ENCODE peak calls at places on chromosomes 4 and X, in seven cellular contexts. P, H, W, N, Y, U and F are unnamed samples.

GRCh38 chr4:159787901-159788300 is 685.0 kb downstream of the RAPGEF2 start:
- DNase-seq in P (no peak), H (no peak), W (no peak), N (no peak), Y (peak), U (no peak), F (no peak)

GRCh38 chr4:125316391-125316780 is 1.6 kb downstream of the FAT4 start:
- DNase-seq in P (peak), H (peak), W (peak), N (peak), Y (no peak), U (no peak), F (no peak)

GRCh38 chr4:40003986-40004385 is 26.3 kb upstream of the PDS5A start:
- DNase-seq in P (peak), H (no peak), W (peak), N (no peak), Y (peak), U (no peak), F (peak)

GRCh38 chr4:40998680-40999358 is 215.5 kb downstream of the APBB2 start:
- DNase-seq in P (peak), H (peak), W (peak), N (no peak), Y (peak), U (no peak), F (no peak)

GRCh38 chr4:95830647-95831046 is 9.2 kb upstream of the PDHA2 start:
- DNase-seq in P (no peak), H (no peak), W (peak), N (no peak), Y (no peak), U (no peak), F (no peak)

GRCh38 chr4:105520819-105521790 is 31.3 kb upstream of the ARHGEF38 start:
- DNase-seq in P (peak), H (peak), W (peak), N (peak), Y (peak), U (no peak), F (peak)

GRCh38 chr4:76589872-76590846 is 155.1 kb downstream of the SHROOM3 start:
- DNase-seq in P (peak), H (peak), W (no peak), N (peak), Y (peak), U (no peak), F (peak)

GRCh38 chr4:89661490-89661889 is 175.5 kb downstream of the SNCA start:
- DNase-seq in P (peak), H (no peak), W (no peak), N (no peak), Y (peak), U (no peak), F (no peak)

GRCh38 chr4:44985152-44985551 is 258.8 kb upstream of the GNPDA2 start:
- DNase-seq in P (no peak), H (no peak), W (no peak), N (no peak), Y (no peak), U (no peak), F (no peak)

GRCh38 chr4:112287258-112287873 is 1.7 kb upstream of the TIFA start:
- DNase-seq in P (no peak), H (peak), W (no peak), N (no peak), Y (no peak), U (no peak), F (no peak)

GRCh38 chr4:76235915-76236314 is 15.6 kb upstream of the FAM47E start:
- DNase-seq in P (no peak), H (peak), W (no peak), N (peak), Y (no peak), U (no peak), F (no peak)

GRCh38 chrX:39477438-39478120 is 620.2 kb downstream of the BCOR start:
- DNase-seq in P (no peak), H (peak), W (peak), N (peak), Y (peak), U (no peak), F (no peak)

GRCh38 chr4:168560184-168560834 is 63.5 kb downstream of the PALLD start:
- DNase-seq in P (peak), H (no peak), W (no peak), N (peak), Y (peak), U (no peak), F (peak)

GRCh38 chr4:26055855-26056254 is 141.8 kb downstream of the SMIM20 start:
- DNase-seq in P (no peak), H (no peak), W (peak), N (no peak), Y (no peak), U (no peak), F (no peak)

GRCh38 chrX:135345328-135345645 is 36.0 kb downstream of the ETDC start:
- DNase-seq in P (peak), H (peak), W (no peak), N (peak), Y (peak), U (peak), F (no peak)

GRCh38 chrX:1391707-1392375 is at the start of gene SLC25A6:
- DNase-seq in P (peak), H (peak), W (peak), N (peak), Y (peak), U (peak), F (peak)

GRCh38 chr4:121189811-121190210 is 25.7 kb upstream of the TNIP3 start:
- DNase-seq in P (peak), H (peak), W (peak), N (no peak), Y (no peak), U (no peak), F (no peak)

GRCh38 chrX:41981481-41982013 is 58.2 kb upstream of the CASK start:
- DNase-seq in P (no peak), H (no peak), W (no peak), N (no peak), Y (peak), U (no peak), F (no peak)

GRCh38 chrX:63765692-63766091 is 19.3 kb downstream of the ARHGEF9 start:
- DNase-seq in P (no peak), H (no peak), W (no peak), N (no peak), Y (no peak), U (no peak), F (no peak)

GRCh38 chrX:64151911-64152310 is 53.6 kb downstream of the AMER1 start:
- DNase-seq in P (no peak), H (no peak), W (no peak), N (no peak), Y (no peak), U (no peak), F (no peak)

GRCh38 chr4:94488667-94489066 is 36.9 kb downstream of the PDLIM5 start:
- DNase-seq in P (peak), H (no peak), W (no peak), N (no peak), Y (peak), U (no peak), F (peak)

GRCh38 chrX:72309297-72310071 is 3.8 kb upstream of the CITED1 start:
- DNase-seq in P (no peak), H (no peak), W (no peak), N (no peak), Y (peak), U (no peak), F (no peak)

GRCh38 chrX:20177093-20177492 is 35.5 kb upstream of the EIF1AX start:
- DNase-seq in P (no peak), H (no peak), W (no peak), N (no peak), Y (no peak), U (no peak), F (no peak)

GRCh38 chr4:23902203-23902602 is 12.4 kb upstream of the PPARGC1A start:
- DNase-seq in P (no peak), H (no peak), W (peak), N (no peak), Y (no peak), U (no peak), F (no peak)

GRCh38 chr4:23260510-23260909 is 567.8 kb downstream of the GBA3 start:
- DNase-seq in P (no peak), H (no peak), W (no peak), N (no peak), Y (no peak), U (no peak), F (no peak)

GRCh38 chr4:142840516-142841123 is 5.5 kb downstream of the INPP4B start:
- DNase-seq in P (peak), H (no peak), W (peak), N (no peak), Y (peak), U (no peak), F (no peak)

GRCh38 chr4:88318751-88319350 is 34.5 kb upstream of the PPM1K start:
- DNase-seq in P (no peak), H (no peak), W (no peak), N (no peak), Y (peak), U (no peak), F (no peak)

GRCh38 chr4:83112678-83113428 is 1.7 kb downstream of the PLAC8 start:
- DNase-seq in P (peak), H (peak), W (peak), N (no peak), Y (peak), U (no peak), F (no peak)

GRCh38 chr4:113901994-113902787 is 77.3 kb downstream of the ARSJ start:
- DNase-seq in P (no peak), H (peak), W (no peak), N (peak), Y (no peak), U (no peak), F (no peak)
- TF ChIP-seq CTCF in P (no peak), H (peak), W (no peak), N (peak), Y (no peak), U (no peak), F (no peak)

DNA sequence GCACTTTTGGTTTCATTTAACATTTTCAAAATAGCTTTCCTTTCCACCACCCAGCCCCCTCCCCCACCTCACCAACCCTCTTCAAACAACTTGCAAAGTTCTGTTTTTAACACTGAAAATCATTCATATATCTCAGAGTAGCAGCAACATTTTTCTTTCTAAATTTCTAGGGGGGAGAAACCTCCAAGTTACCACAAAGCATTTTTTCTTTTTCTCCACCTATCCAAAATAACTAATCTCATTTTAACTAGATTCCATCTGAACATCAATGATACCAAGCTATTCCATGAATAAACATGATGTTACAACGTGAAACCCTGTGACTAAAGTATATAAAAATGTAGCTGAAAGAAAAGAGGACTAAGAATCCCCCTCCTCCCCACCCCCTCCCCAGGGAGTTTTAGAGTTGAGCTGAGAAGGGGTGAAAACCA is 5.3 kb downstream of the LDB2 start:
- DNase-seq in P (peak), H (no peak), W (no peak), N (no peak), Y (peak), U (no peak), F (no peak)
- H3K4me3 ChIP-seq in P (peak), H (no peak), W (no peak), N (no peak), Y (no peak), U (peak), F (peak)

GRCh38 chr4:19002170-19002569 is 980.6 kb upstream of the LCORL start:
- DNase-seq in P (no peak), H (no peak), W (peak), N (no peak), Y (no peak), U (no peak), F (no peak)
- TF ChIP-seq CTCF in P (no peak), H (no peak), W (no peak), N (no peak), Y (no peak), U (no peak), F (no peak)

DNA sequence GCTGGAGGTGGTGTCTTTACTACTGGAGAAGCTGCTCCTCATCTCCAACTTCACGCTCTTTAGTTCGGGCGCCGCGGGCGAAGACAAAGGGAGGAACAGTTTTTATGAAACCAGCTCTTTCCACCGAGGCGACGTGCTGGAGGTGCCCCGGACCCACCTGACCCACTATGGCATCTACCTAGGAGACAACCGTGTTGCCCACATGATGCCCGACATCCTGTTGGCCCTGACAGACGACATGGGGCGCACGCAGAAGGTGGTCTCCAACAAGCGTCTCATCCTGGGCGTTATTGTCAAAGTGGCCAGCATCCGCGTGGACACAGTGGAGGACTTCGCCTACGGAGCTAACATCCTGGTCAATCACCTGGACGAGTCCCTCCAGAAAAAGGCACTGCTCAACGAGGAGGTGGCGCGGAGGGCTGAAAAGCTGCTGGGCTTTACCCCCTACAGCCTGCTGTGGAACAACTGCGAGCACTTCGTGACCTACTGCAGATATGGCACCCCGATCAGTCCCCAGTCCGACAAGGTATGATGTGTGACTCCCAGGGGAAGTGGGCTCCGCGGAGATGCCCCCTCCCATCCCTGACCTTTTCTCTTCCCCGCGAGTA is 645 bp downstream of the LRAT start:
- DNase-seq in P (no peak), H (no peak), W (no peak), N (no peak), Y (no peak), U (no peak), F (no peak)
- H3K4me3 ChIP-seq in P (no peak), H (no peak), W (no peak), N (peak), Y (no peak), U (peak), F (no peak)

GRCh38 chr4:144954224-144954623 is 143.8 kb downstream of the ANAPC10 start:
- DNase-seq in P (no peak), H (no peak), W (no peak), N (no peak), Y (no peak), U (no peak), F (no peak)

DNA sequence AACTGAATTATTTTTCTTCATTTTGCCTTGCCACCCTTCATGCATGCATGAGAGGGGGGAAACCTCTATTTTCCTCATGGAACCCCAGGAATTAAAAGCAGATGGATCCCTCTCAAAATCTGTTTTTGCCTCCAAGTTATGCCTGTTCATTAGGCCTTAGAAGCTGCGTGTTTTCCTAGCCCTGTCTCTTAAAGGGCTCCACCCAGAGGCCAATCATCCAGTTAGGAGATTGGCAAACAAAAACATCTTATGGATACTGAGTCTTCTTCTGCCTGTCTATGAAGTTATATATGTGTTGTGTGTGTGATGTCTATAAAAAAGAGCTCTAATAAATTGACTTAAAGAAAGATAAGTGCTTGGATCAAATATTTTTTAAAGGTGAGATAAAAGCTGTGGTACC is 142.9 kb downstream of the ANAPC10 start:
- DNase-seq in P (no peak), H (no peak), W (no peak), N (no peak), Y (no peak), U (no peak), F (no peak)
- TF ChIP-seq CTCF in P (peak), H (no peak), W (no peak), N (no peak), Y (no peak), U (no peak), F (no peak)

GRCh38 chr4:183718876-183719275 is 59.8 kb downstream of the TRAPPC11 start:
- DNase-seq in P (no peak), H (no peak), W (no peak), N (no peak), Y (no peak), U (no peak), F (no peak)

GRCh38 chr4:183723561-183724228 is 64.6 kb downstream of the TRAPPC11 start:
- DNase-seq in P (no peak), H (no peak), W (no peak), N (no peak), Y (no peak), U (no peak), F (no peak)

GRCh38 chr4:183721207-183722081 is 62.4 kb downstream of the TRAPPC11 start:
- DNase-seq in P (peak), H (peak), W (peak), N (peak), Y (peak), U (no peak), F (peak)

GRCh38 chr4:183727482-183727881 is 68.4 kb downstream of the TRAPPC11 start:
- DNase-seq in P (no peak), H (no peak), W (no peak), N (no peak), Y (no peak), U (no peak), F (no peak)

GRCh38 chr4:183722738-183723560 is 63.9 kb downstream of the TRAPPC11 start:
- DNase-seq in P (peak), H (peak), W (peak), N (peak), Y (peak), U (peak), F (no peak)
- H3K4me3 ChIP-seq in P (peak), H (peak), W (peak), N (peak), Y (peak), U (peak), F (peak)

GRCh38 chr4:127352220-127352619 is 280.5 kb upstream of the INTU start:
- DNase-seq in P (peak), H (no peak), W (peak), N (no peak), Y (no peak), U (peak), F (no peak)
- TF ChIP-seq CTCF in P (peak), H (no peak), W (no peak), N (no peak), Y (peak), U (no peak), F (peak)

GRCh38 chrX:51494409-51494808 is 2.0 kb downstream of the NUDT11 start:
- DNase-seq in P (peak), H (no peak), W (no peak), N (no peak), Y (no peak), U (no peak), F (no peak)
- H3K4me3 ChIP-seq in P (no peak), H (no peak), W (no peak), N (no peak), Y (peak), U (no peak), F (peak)

GRCh38 chrX:154597221-154597620 is 12.3 kb downstream of the CTAG1A start:
- DNase-seq in P (no peak), H (no peak), W (no peak), N (no peak), Y (no peak), U (no peak), F (no peak)

GRCh38 chrX:154594491-154594890 is 9.6 kb downstream of the CTAG1A start:
- DNase-seq in P (no peak), H (no peak), W (no peak), N (no peak), Y (no peak), U (no peak), F (no peak)

GRCh38 chrX:154598656-154599055 is 13.7 kb downstream of the CTAG1A start:
- DNase-seq in P (no peak), H (no peak), W (no peak), N (no peak), Y (no peak), U (no peak), F (no peak)

GRCh38 chrX:154595559-154595958 is 10.6 kb downstream of the CTAG1A start:
- DNase-seq in P (no peak), H (no peak), W (no peak), N (no peak), Y (peak), U (no peak), F (no peak)

DNA sequence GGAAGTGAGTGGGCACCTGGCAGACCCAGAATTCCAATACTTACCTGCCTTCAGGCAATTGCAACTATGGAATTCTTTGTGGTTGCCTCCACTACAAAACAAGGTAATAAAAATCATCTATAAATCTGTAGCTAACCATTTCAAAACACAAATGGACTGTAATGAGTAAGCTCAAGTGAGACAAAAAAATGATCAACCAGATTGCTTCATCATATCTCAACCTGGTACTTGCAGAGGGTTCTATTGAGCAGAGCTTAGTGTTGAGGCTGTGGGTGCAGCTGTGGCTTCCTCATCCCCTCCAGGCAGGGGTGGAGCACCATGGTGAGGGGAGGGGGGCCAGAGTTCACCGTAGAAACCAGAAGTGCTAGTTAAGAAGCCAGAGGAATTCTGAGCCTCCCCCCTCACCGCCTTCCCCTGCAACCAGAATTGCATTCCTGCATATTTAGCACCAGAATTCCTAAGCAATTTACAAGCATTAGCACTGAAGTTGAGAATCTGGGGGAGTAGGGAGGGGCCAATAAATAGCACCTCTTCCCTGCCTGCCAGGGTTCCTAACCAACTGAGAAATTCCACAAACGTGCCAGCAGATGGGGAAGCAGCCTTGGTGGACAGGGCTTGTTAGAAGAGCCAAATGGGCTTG is 11.5 kb downstream of the CTAG1A start:
- DNase-seq in P (peak), H (no peak), W (peak), N (no peak), Y (peak), U (no peak), F (no peak)
- TF ChIP-seq CTCF in P (no peak), H (no peak), W (no peak), N (no peak), Y (no peak), U (no peak), F (no peak)